ENCODE peak calls at places on chromosome 12, in five cellular contexts. L, B, D, W and H are unnamed samples.

GRCh38 chr12:124577986-124578385 is 10.6 kb upstream of the NCOR2 start:
- DNase-seq in L (no peak), B (no peak), D (no peak), W (no peak), H (no peak)

GRCh38 chr12:3464561-3464960 is 26.4 kb upstream of the PRMT8 start:
- DNase-seq in L (peak), B (no peak), D (no peak), W (no peak), H (no peak)

GRCh38 chr12:96198970-96199369 is 4.8 kb downstream of the ELK3 start:
- DNase-seq in L (peak), B (peak), D (no peak), W (no peak), H (peak)

GRCh38 chr12:39672976-39673375 is 53.4 kb upstream of the ABCD2 start:
- DNase-seq in L (no peak), B (no peak), D (no peak), W (no peak), H (no peak)

GRCh38 chr12:59600174-59600573 is 4.3 kb downstream of the SLC16A7 start:
- DNase-seq in L (no peak), B (peak), D (no peak), W (no peak), H (no peak)

GRCh38 chr12:112001555-112001954 is 11.4 kb downstream of the TMEM116 start:
- DNase-seq in L (no peak), B (peak), D (no peak), W (no peak), H (no peak)

GRCh38 chr12:63151898-63152700 is 1.1 kb upstream of the AVPR1A start:
- DNase-seq in L (peak), B (peak), D (peak), W (peak), H (no peak)

GRCh38 chr12:103673487-103673886 is 86.4 kb downstream of the STAB2 start:
- DNase-seq in L (no peak), B (no peak), D (no peak), W (no peak), H (no peak)

GRCh38 chr12:122880155-122880605 is 15.7 kb downstream of the VPS37B start:
- DNase-seq in L (no peak), B (peak), D (no peak), W (no peak), H (no peak)

GRCh38 chr12:49683604-49684309 is 23.4 kb downstream of the FMNL3 start:
- DNase-seq in L (no peak), B (no peak), D (no peak), W (no peak), H (no peak)

GRCh38 chr12:124877423-124877822 is 13.8 kb upstream of the SCARB1 start:
- DNase-seq in L (no peak), B (no peak), D (no peak), W (no peak), H (no peak)

GRCh38 chr12:132409495-132410295 is 80.3 kb upstream of the FBRSL1 start:
- DNase-seq in L (no peak), B (no peak), D (no peak), W (no peak), H (no peak)

GRCh38 chr12:57888407-57889157 is 42.1 kb upstream of the CTDSP2 start:
- DNase-seq in L (no peak), B (peak), D (no peak), W (no peak), H (no peak)

GRCh38 chr12:130557201-130557600 is 158.9 kb downstream of the RIMBP2 start:
- DNase-seq in L (no peak), B (no peak), D (no peak), W (no peak), H (no peak)

GRCh38 chr12:94740601-94741362 is 90.4 kb upstream of the TMCC3 start:
- DNase-seq in L (no peak), B (no peak), D (no peak), W (no peak), H (no peak)

GRCh38 chr12:59472273-59472672 is 123.6 kb upstream of the SLC16A7 start:
- DNase-seq in L (no peak), B (no peak), D (no peak), W (no peak), H (no peak)

GRCh38 chr12:75790219-75790618 is 241.4 kb downstream of the PHLDA1 start:
- DNase-seq in L (no peak), B (no peak), D (no peak), W (no peak), H (no peak)

GRCh38 chr12:66352197-66352596 is 49.9 kb downstream of the HELB start:
- DNase-seq in L (peak), B (peak), D (no peak), W (peak), H (no peak)
- TF ChIP-seq CTCF in L (peak), B (peak), D (no peak), W (peak), H (peak)

GRCh38 chr12:117202556-117202955 is 12.3 kb upstream of the FBXO21 start:
- DNase-seq in L (no peak), B (no peak), D (no peak), W (no peak), H (no peak)
- TF ChIP-seq CTCF in L (no peak), B (no peak), D (no peak), W (no peak), H (no peak)

GRCh38 chr12:24025153-24025798 is 75.8 kb upstream of the SOX5 start:
- DNase-seq in L (no peak), B (peak), D (no peak), W (peak), H (no peak)
- TF ChIP-seq CTCF in L (no peak), B (peak), D (no peak), W (peak), H (peak)

DNA sequence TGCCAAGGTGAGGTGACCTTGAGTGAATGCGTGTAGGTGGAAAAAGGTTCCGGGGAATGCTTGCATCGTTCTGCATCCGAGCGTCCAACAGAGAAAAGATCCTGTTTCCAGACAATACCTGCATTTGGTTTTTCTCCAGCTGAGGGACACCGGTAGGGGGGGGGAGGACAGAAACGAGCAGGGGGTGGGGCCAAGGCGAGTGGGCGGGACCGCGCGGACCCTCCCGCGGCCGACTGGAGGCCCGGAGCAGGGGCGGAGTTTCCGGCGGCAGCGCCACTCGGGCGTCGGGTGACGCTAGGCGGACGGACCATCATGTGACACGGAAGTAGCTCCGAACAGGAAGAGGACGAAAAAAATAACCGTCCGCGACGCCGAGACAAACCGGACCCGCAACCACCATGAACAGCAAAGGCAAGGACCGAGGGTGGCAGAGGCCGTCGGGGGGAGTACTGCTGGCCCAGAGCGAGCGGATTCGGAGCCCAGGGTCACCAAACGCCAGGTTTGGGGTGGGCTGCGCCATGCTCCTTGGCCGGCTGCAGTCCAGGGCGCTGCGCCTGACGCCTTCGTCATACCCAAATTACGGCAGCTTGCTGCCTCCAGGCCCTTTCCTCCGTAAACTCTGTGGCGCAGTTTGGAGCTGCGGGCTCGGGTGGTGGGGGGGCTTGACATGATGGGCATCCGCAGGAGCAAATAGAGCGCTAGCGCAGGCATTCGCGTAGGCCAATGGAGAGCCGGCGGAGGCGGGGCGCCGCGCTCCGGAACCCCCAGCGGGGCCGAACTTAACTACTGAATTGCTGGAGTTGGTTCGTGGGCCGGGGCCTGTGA is at the start of gene DAZAP2:
- DNase-seq in L (peak), B (peak), D (peak), W (peak), H (peak)
- TF ChIP-seq CTCF in L (peak), B (peak), D (peak), W (no peak), H (peak)

GRCh38 chr12:65965358-65965757 is 141.1 kb downstream of the HMGA2 start:
- DNase-seq in L (no peak), B (peak), D (no peak), W (no peak), H (peak)

GRCh38 chr12:65959452-65959851 is 135.2 kb downstream of the HMGA2 start:
- DNase-seq in L (no peak), B (no peak), D (no peak), W (no peak), H (no peak)

GRCh38 chr12:65961731-65962130 is 137.4 kb downstream of the HMGA2 start:
- DNase-seq in L (no peak), B (no peak), D (no peak), W (no peak), H (no peak)

GRCh38 chr12:65960820-65961691 is 136.8 kb downstream of the HMGA2 start:
- DNase-seq in L (no peak), B (no peak), D (no peak), W (peak), H (peak)

DNA sequence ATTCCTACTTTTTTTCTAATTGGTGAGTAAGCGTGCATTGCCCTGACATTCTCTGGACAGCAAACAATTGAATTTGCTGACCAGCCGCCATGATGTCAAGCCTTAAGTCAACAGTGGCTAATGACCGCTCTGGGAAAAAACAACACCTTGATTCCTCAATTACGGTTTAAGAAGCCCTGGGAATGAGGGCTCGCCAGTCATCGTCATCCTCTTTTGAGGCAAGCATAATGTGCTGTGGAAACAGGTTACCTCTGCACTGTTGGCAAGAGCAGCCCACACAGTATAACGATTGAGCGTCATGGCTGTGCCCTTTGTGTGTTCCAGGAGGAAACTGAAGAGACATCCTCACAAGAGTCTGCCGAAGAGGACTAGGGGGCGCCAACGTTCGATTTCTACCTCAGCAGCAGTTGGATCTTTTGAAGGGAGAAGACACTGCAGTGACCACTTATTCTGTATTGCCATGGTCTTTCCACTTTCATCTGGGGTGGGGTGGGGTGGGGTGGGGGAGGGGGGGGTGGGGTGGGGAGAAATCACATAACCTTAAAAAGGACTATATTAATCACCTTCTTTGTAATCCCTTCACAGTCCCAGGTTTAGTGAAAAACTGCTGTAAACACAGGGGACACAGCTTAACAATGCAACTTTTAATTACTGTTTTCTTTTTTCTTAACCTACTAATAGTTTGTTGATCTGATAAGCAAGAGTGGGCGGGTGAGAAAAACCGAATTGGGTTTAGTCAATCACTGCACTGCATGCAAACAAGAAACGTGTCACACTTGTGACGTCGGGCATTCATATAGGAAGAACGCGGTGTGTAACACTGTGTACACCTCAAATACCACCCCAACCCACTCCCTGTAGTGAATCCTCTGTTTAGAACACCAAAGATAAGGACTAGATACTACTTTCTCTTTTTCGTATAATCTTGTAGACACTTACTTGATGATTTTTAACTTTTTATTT is 138.9 kb downstream of the HMGA2 start:
- DNase-seq in L (peak), B (no peak), D (no peak), W (no peak), H (peak)
- TF ChIP-seq CTCF in L (peak), B (peak), D (no peak), W (peak), H (no peak)

GRCh38 chr12:100672075-100672592 is 98.7 kb downstream of the GAS2L3 start:
- DNase-seq in L (no peak), B (no peak), D (no peak), W (peak), H (no peak)
- TF ChIP-seq CTCF in L (peak), B (peak), D (peak), W (peak), H (peak)

GRCh38 chr12:100163416-100164152 is 20.9 kb upstream of the BLTP3B start:
- DNase-seq in L (peak), B (peak), D (peak), W (no peak), H (no peak)
- TF ChIP-seq CTCF in L (peak), B (peak), D (no peak), W (no peak), H (no peak)

DNA sequence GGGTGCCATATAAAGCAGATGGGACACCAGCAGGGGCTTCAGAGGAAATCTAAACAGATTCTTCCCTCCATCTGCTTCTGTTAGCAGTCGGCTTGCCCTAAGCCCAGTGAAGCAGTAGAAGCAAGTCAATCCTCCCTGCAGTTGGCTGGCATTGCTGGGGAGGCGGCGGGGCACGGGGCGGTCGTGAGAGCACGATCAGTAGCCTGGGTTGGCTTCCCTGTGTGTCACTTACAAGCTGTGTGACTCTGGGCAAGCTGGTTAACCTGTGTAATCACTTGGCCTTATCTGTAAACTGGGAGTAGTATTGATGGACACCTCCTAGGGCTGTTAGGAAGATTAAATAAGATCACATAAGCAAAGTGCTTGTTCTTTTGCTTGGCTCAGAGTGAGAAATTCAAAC is 19.4 kb downstream of the MYRFL start:
- DNase-seq in L (no peak), B (no peak), D (no peak), W (no peak), H (no peak)
- TF ChIP-seq CTCF in L (no peak), B (no peak), D (no peak), W (no peak), H (no peak)

DNA sequence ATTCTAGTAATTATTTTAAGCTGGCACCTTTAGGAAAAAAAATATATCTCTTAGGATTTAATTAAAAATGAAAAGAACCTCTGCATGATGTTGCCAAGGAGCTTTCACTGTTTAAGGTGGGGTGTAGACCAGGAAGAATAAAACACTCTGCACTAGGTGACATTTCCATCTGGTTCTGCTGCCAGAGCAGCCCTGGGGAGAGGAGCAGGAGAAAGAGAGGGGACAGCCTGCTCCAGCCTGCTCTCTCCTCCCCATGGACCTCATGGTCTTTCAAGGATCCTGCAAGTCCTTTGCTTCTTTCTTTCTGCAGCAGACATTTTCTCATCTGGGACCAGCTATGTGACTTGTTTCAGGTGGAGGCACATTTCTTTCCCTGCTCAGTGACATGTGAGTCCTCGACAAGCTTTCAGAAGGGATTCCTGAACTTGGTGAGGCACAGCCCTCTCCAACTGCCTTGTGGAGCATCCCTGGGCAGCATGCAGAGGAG is 45.0 kb downstream of the SSPN start:
- DNase-seq in L (no peak), B (no peak), D (no peak), W (no peak), H (no peak)
- TF ChIP-seq CTCF in L (no peak), B (no peak), D (no peak), W (no peak), H (no peak)

GRCh38 chr12:99056186-99056585 is 411.1 kb downstream of the APAF1 start:
- DNase-seq in L (no peak), B (no peak), D (no peak), W (no peak), H (no peak)

GRCh38 chr12:99053599-99054362 is 408.7 kb downstream of the APAF1 start:
- DNase-seq in L (no peak), B (peak), D (no peak), W (no peak), H (no peak)

GRCh38 chr12:99054601-99055128 is 409.6 kb downstream of the APAF1 start:
- DNase-seq in L (no peak), B (no peak), D (no peak), W (no peak), H (no peak)

GRCh38 chr12:99057670-99058069 is 412.6 kb downstream of the APAF1 start:
- DNase-seq in L (no peak), B (no peak), D (no peak), W (no peak), H (no peak)

DNA sequence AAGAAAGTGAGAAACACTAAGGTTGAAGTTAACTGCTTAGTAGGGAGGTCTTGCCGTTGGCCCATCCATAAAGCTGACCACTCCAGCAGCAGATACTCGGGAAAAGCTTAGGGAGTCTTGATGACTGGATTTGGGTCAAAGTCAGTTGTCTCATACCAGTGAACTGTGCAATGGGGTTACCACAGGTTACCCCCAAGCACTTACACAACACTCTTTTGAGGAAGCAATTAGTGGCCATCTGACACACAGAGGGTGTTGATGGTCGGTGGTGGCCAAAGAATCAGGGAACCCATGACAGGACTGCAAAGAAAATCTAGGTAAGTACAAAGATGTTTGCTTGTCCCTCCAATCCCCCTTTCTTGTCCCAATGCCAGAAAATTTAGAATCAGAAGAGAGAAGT is 410.2 kb downstream of the APAF1 start:
- DNase-seq in L (no peak), B (no peak), D (no peak), W (no peak), H (no peak)
- TF ChIP-seq CTCF in L (no peak), B (no peak), D (no peak), W (no peak), H (no peak)